ENCODE peak calls at places on chromosomes 13 and 19, in seven cellular contexts. J is stomach, R is esophagus squamous epithelium, L is psoas muscle, C is hepatocyte, D is heart left ventricle, Q is IMR-90. Z is an unnamed sample.

GRCh38 chr13:40445557-40445990 is 220.9 kb downstream of the FOXO1 start:
- DNase-seq in J (peak; percentile 34), R (peak; percentile 55), L (peak; percentile 90), C (no peak), D (peak; percentile 75), Q (no peak), Z (peak; percentile 29)

GRCh38 chr13:66665991-66666390 is 564.1 kb downstream of the PCDH9 start:
- DNase-seq in J (no peak), R (no peak), L (peak; percentile 47), C (peak; percentile 67), D (no peak), Q (peak; percentile 88), Z (no peak)

GRCh38 chr13:111938743-111939142 is 128.2 kb upstream of the SOX1 start:
- DNase-seq in J (no peak), R (no peak), L (no peak), C (no peak), D (no peak), Q (no peak), Z (no peak)

GRCh38 chr13:26529441-26529840 is 28.0 kb upstream of the WASF3 start:
- DNase-seq in J (peak; percentile 27), R (no peak), L (no peak), C (peak; percentile 77), D (no peak), Q (peak; percentile 74), Z (no peak)

GRCh38 chr13:50644081-50644871 is 199.2 kb downstream of the DLEU7 start:
- DNase-seq in J (no peak), R (no peak), L (no peak), C (no peak), D (no peak), Q (no peak), Z (no peak)

GRCh38 chr13:49840266-49840665 is 47.8 kb upstream of the KPNA3 start:
- DNase-seq in J (no peak), R (no peak), L (no peak), C (no peak), D (no peak), Q (peak; percentile 14), Z (no peak)

GRCh38 chr13:92612892-92613291 is 613.7 kb upstream of the GPC6 start:
- DNase-seq in J (no peak), R (no peak), L (no peak), C (no peak), D (no peak), Q (no peak), Z (no peak)

GRCh38 chr13:65606622-65607021 is 1623.5 kb downstream of the PCDH9 start:
- DNase-seq in J (no peak), R (no peak), L (no peak), C (no peak), D (no peak), Q (peak; percentile 67), Z (no peak)

GRCh38 chr13:49022472-49023144 is 46.9 kb downstream of the FNDC3A start:
- DNase-seq in J (no peak), R (no peak), L (no peak), C (no peak), D (no peak), Q (peak; percentile 36), Z (no peak)

GRCh38 chr13:74575729-74576125 is 441.5 kb upstream of the KLF12 start:
- DNase-seq in J (peak; percentile 50), R (no peak), L (peak; percentile 83), C (peak; percentile 69), D (peak; percentile 92), Q (peak; percentile 33), Z (peak; percentile 6)

DNA sequence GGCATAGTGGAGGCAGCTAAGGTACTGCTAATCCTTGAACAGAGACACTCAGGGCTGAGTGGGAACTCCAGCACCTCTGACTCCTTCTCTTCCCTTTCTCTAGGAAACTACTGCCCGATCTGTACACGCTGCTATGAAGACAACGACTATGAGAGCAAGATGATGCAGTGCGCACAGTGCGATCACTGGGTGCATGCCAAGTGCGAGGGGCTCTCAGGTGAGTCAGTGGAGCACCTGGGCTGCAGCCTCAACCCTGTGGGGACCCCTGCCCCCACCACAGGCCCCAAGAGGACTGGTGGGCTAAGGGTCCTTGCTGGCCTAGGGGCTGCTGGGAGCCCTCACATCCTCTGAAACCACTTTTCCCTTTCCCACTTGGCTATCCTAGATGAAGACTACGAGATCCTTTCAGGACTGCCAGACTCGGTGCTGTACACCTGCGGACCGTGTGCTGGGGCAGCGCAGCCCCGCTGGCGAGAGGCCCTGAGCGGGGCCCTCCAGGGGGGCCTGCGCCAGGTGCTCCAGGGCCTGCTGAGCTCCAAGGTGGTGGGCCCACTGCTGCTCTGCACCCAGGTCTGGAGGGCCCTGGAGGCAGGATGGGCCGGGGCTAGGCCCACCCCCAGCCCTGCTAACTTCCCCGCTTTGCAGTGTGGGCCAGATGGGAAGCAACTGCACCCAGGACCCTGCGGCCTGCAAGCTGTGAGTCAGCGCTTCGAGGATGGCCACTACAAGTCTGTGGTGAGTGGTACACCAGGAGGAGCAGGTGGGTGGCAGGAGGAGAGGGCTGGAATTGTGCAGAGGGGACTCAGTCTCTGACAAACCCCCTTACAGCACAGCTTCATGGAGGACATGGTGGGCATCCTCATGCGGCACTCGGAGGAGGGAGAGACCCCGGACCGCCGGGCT is 9.5 kb downstream of the KMT2B start:
- DNase-seq in J (no peak), R (no peak), L (no peak), C (no peak), D (no peak), Q (no peak), Z (no peak)
- H3K36me3 ChIP-seq in J (peaks cover 100% of the 10 kb centered on the region), R (peaks cover 87% of the 10 kb centered on the region), L (peaks cover 19% of the 10 kb centered on the region), C (no peaks in the 10 kb centered on the region), D (peaks cover 100% of the 10 kb centered on the region), Q (peaks cover 97% of the 10 kb centered on the region), Z (peaks cover 99% of the 10 kb centered on the region)

GRCh38 chr19:50898018-50898417 is 13.2 kb downstream of the KLK4 start:
- DNase-seq in J (no peak), R (no peak), L (no peak), C (no peak), D (no peak), Q (no peak), Z (no peak)
- H3K27ac ChIP-seq in J (no peak overlapping the region), R (no peak overlapping the region), L (no peak overlapping the region), C (no peak overlapping the region), D (no peak overlapping the region), Q (no peak overlapping the region), Z (no peak overlapping the region)

DNA sequence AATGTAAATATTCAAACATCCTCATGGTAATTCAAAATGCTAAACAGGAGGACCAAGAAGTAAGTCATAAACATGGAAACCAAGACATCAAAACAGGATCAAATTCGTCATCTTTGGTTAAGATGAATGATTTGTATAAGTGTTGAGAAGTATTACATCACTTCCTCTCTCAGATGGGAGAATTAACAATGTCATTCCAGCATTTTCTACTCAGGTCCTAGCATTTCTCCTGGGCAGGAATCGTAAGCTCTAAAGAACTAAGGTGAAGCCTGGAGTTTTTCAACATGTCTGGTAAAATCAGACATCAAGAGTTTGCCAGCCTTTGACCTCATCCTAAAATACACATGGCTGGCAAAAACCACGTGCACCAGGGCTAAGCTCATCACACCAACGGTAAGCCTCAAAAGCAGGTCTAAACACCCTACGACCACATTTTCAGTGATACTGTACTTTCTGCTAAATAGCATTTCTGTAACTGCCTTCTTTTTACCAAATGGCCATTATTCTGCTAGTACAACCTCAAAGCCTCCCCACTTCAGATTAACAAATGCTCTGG is 24.8 kb downstream of the RANBP3 start:
- DNase-seq in J (no peak), R (no peak), L (no peak), C (no peak), D (no peak), Q (peak; percentile 58), Z (no peak)
- H3K4me1 ChIP-seq in J (peaks cover 100% of the 10 kb centered on the region), R (peaks cover 68% of the 10 kb centered on the region), L (peaks cover 59% of the 10 kb centered on the region), C (peaks cover 87% of the 10 kb centered on the region), D (peaks cover 98% of the 10 kb centered on the region), Q (peaks cover 54% of the 10 kb centered on the region), Z (peaks cover 61% of the 10 kb centered on the region)

DNA sequence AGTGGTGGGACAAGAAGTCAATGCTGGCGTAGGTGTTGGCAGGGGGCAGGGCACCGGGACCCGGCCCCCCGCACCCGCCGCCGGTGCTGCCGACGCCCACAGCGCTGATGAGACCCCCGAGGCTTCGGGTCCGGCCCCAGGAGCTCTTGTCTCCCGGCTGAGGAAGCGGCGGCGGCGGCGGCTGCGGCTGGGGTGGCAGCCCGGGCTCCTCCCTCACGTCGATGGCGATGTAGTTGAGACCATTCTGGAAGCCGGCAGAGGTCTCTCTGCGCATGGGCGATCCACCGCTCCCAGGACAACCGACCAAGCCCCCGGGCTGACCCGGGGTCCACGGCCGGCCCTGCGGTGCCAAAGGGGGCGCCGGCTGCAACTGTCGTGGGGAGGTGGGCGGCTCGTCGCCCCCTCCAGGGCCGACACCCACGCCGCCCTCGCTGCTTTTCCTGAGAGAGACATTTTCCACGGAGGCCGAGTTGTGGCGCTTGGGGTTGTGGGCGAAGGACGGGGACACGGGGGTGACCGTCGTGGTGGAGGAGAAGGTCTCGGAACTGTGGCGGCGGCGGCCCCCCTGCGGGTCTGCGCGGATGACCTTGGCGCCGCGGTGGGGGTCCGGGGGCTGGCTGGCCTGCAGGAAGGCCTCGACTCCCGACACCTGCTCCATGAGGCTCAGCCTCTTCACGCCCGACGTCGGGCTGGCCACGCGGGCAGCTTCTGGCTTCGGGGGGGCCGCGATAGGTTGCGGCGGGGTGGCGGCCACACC is 4.1 kb downstream of the IRS2 start:
- DNase-seq in J (no peak), R (no peak), L (peak; percentile 47), C (no peak), D (no peak), Q (no peak), Z (no peak)
- H3K36me3 ChIP-seq in J (peaks cover 35% of the 10 kb centered on the region), R (peaks cover 10% of the 10 kb centered on the region), L (peaks cover 8% of the 10 kb centered on the region), C (no peaks in the 10 kb centered on the region), D (peaks cover 18% of the 10 kb centered on the region), Q (peaks cover 28% of the 10 kb centered on the region), Z (no peaks in the 10 kb centered on the region)

GRCh38 chr19:19600793-19601346 is 17.6 kb downstream of the PBX4 start:
- DNase-seq in J (no peak), R (no peak), L (no peak), C (no peak), D (no peak), Q (no peak), Z (no peak)

GRCh38 chr19:19602713-19603320 is 15.7 kb downstream of the PBX4 start:
- DNase-seq in J (no peak), R (no peak), L (no peak), C (no peak), D (no peak), Q (no peak), Z (no peak)

GRCh38 chr19:19606021-19606420 is 12.5 kb downstream of the PBX4 start:
- DNase-seq in J (peak; percentile 55), R (no peak), L (no peak), C (peak; percentile 63), D (no peak), Q (peak; percentile 10), Z (no peak)

GRCh38 chr19:19599190-19599535 is 19.3 kb downstream of the PBX4 start:
- DNase-seq in J (no peak), R (no peak), L (no peak), C (no peak), D (no peak), Q (no peak), Z (no peak)

DNA sequence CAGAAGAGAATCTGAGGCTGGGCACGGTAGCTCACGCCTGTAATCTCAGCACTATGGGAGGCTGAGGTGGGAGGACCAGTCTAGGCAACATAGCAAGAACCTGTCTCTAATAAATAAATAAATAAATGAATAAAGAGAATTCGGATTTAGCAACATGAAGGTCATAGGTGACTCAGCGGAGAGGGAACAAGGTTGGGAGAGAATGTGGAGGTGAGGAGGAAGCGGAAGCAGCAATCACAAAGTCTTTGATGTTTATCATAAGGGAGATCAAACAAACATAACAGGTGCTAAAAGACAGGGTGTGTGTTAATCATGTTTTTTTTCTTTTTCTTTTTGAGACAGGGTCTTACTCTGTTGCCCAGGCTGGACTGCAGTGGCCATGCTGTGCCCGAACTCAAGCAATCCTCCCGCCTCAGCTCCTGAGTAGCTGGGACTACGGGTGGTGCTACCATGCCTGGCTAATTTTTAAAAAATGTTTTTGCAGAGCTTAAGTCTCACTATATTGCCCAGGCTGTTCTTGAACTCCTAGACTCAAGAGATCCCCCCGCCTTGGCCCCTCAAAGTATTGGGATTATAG is 16.3 kb downstream of the PBX4 start:
- DNase-seq in J (no peak), R (no peak), L (no peak), C (no peak), D (no peak), Q (no peak), Z (no peak)
- H3K27ac ChIP-seq in J (peak overlapping the region; percentile 56), R (peak overlapping the region; percentile 45), L (no peak overlapping the region), C (no peak overlapping the region), D (peak overlapping the region; percentile 49), Q (no peak overlapping the region), Z (no peak overlapping the region)